ENCODE peak calls at places on chromosome 2, in ten cellular contexts. One of them, this sample, is unnamed.

GRCh38 chr2:71462641-71463341 is 9.4 kb downstream of the DYSF start:
- DNase-seq in EL: no peak
- DNase-seq in thoracic aorta: no peak
- DNase-seq in AG20443: peak; percentile 5
- DNase-seq in cardiac fibroblast: no peak
- DNase-seq in neural crest cell: no peak
- DNase-seq in adrenal gland: no peak
- DNase-seq in skeletal muscle cell: no peak
- DNase-seq in NCI-H510A treated with DMSO at 0.1 percent for 48 hours: no peak
- DNase-seq in NCI-H774: no peak
- DNase-seq in this sample: no peak

GRCh38 chr2:200426754-200427153 is 83.1 kb downstream of the KCTD18 start:
- DNase-seq in EL: no peak
- DNase-seq in thoracic aorta: no peak
- DNase-seq in AG20443: no peak
- DNase-seq in cardiac fibroblast: no peak
- DNase-seq in neural crest cell: no peak
- DNase-seq in adrenal gland: no peak
- DNase-seq in skeletal muscle cell: no peak
- DNase-seq in NCI-H510A treated with DMSO at 0.1 percent for 48 hours: no peak
- DNase-seq in NCI-H774: no peak
- DNase-seq in this sample: no peak

GRCh38 chr2:237864030-237864931 is 4.9 kb downstream of the RAMP1 start:
- DNase-seq in EL: no peak
- DNase-seq in thoracic aorta: no peak
- DNase-seq in AG20443: no peak
- DNase-seq in cardiac fibroblast: no peak
- DNase-seq in neural crest cell: no peak
- DNase-seq in adrenal gland: no peak
- DNase-seq in skeletal muscle cell: no peak
- DNase-seq in NCI-H510A treated with DMSO at 0.1 percent for 48 hours: no peak
- DNase-seq in NCI-H774: no peak
- DNase-seq in this sample: no peak

GRCh38 chr2:176582990-176583481 is 313.8 kb downstream of the MTX2 start:
- DNase-seq in EL: peak; percentile 91
- DNase-seq in thoracic aorta: no peak
- DNase-seq in AG20443: peak; percentile 83
- DNase-seq in cardiac fibroblast: peak; percentile 96
- DNase-seq in neural crest cell: no peak
- DNase-seq in adrenal gland: peak; percentile 41
- DNase-seq in skeletal muscle cell: peak; percentile 85
- DNase-seq in NCI-H510A treated with DMSO at 0.1 percent for 48 hours: no peak
- DNase-seq in NCI-H774: no peak
- DNase-seq in this sample: no peak

GRCh38 chr2:121095257-121096080 is 189.5 kb downstream of the TFCP2L1 start:
- DNase-seq in EL: peak; percentile 59
- DNase-seq in thoracic aorta: no peak
- DNase-seq in AG20443: peak; percentile 89
- DNase-seq in cardiac fibroblast: peak; percentile 79
- DNase-seq in neural crest cell: peak; percentile 62
- DNase-seq in adrenal gland: peak; percentile 80
- DNase-seq in skeletal muscle cell: no peak
- DNase-seq in NCI-H510A treated with DMSO at 0.1 percent for 48 hours: peak; percentile 72
- DNase-seq in NCI-H774: peak; percentile 72
- DNase-seq in this sample: no peak

GRCh38 chr2:193843675-193844074 is 1648.9 kb upstream of the TMEFF2 start:
- DNase-seq in EL: no peak
- DNase-seq in thoracic aorta: no peak
- DNase-seq in AG20443: no peak
- DNase-seq in cardiac fibroblast: no peak
- DNase-seq in neural crest cell: no peak
- DNase-seq in adrenal gland: no peak
- DNase-seq in skeletal muscle cell: no peak
- DNase-seq in NCI-H510A treated with DMSO at 0.1 percent for 48 hours: no peak
- DNase-seq in NCI-H774: no peak
- DNase-seq in this sample: no peak

GRCh38 chr2:158380786-158381185 is 75.8 kb downstream of the CCDC148 start:
- DNase-seq in EL: no peak
- DNase-seq in thoracic aorta: no peak
- DNase-seq in AG20443: no peak
- DNase-seq in cardiac fibroblast: no peak
- DNase-seq in neural crest cell: no peak
- DNase-seq in adrenal gland: no peak
- DNase-seq in skeletal muscle cell: no peak
- DNase-seq in NCI-H510A treated with DMSO at 0.1 percent for 48 hours: no peak
- DNase-seq in NCI-H774: no peak
- DNase-seq in this sample: no peak

GRCh38 chr2:15272961-15273360 is 288.2 kb downstream of the NBAS start:
- DNase-seq in EL: no peak
- DNase-seq in thoracic aorta: no peak
- DNase-seq in AG20443: no peak
- DNase-seq in cardiac fibroblast: no peak
- DNase-seq in neural crest cell: no peak
- DNase-seq in adrenal gland: no peak
- DNase-seq in skeletal muscle cell: no peak
- DNase-seq in NCI-H510A treated with DMSO at 0.1 percent for 48 hours: no peak
- DNase-seq in NCI-H774: no peak
- DNase-seq in this sample: no peak